ENCODE peak calls at places on chromosome 1, in nine cellular contexts. One of them, this sample, is unnamed.

GRCh38 chr1:199410462-199410861 is 617.0 kb upstream of the NR5A2 start:
- DNase-seq in ovary: no peak
- DNase-seq in choroid plexus epithelial cell: no peak
- DNase-seq in mesothelial cell of epicardium: no peak
- DNase-seq in AG10803: no peak
- DNase-seq in pancreas: no peak
- DNase-seq in neural progenitor cell: no peak
- DNase-seq in cardiac fibroblast: no peak
- DNase-seq in AG09309: no peak
- DNase-seq in this sample: no peak

GRCh38 chr1:80218112-80218511 is 1211.6 kb upstream of the ADGRL4 start:
- DNase-seq in ovary: no peak
- DNase-seq in choroid plexus epithelial cell: peak; percentile 73
- DNase-seq in mesothelial cell of epicardium: no peak
- DNase-seq in AG10803: peak; percentile 46
- DNase-seq in pancreas: no peak
- DNase-seq in neural progenitor cell: peak; percentile 59
- DNase-seq in cardiac fibroblast: peak; percentile 71
- DNase-seq in AG09309: no peak
- DNase-seq in this sample: no peak

GRCh38 chr1:206503591-206504362 is 3.6 kb upstream of the RASSF5 start:
- DNase-seq in ovary: no peak
- DNase-seq in choroid plexus epithelial cell: peak; percentile 98
- DNase-seq in mesothelial cell of epicardium: no peak
- DNase-seq in AG10803: peak; percentile 94
- DNase-seq in pancreas: no peak
- DNase-seq in neural progenitor cell: no peak
- DNase-seq in cardiac fibroblast: peak; percentile 94
- DNase-seq in AG09309: peak; percentile 95
- DNase-seq in this sample: peak; percentile 28

GRCh38 chr1:166915941-166916340 is 39.9 kb upstream of the TADA1 start:
- DNase-seq in ovary: no peak
- DNase-seq in choroid plexus epithelial cell: peak; percentile 48
- DNase-seq in mesothelial cell of epicardium: no peak
- DNase-seq in AG10803: no peak
- DNase-seq in pancreas: no peak
- DNase-seq in neural progenitor cell: peak; percentile 7
- DNase-seq in cardiac fibroblast: no peak
- DNase-seq in AG09309: no peak
- DNase-seq in this sample: no peak

GRCh38 chr1:82491301-82491986 is 690.7 kb downstream of the ADGRL2 start:
- DNase-seq in ovary: no peak
- DNase-seq in choroid plexus epithelial cell: peak; percentile 4
- DNase-seq in mesothelial cell of epicardium: no peak
- DNase-seq in AG10803: peak; percentile 25
- DNase-seq in pancreas: no peak
- DNase-seq in neural progenitor cell: no peak
- DNase-seq in cardiac fibroblast: peak; percentile 0
- DNase-seq in AG09309: peak; percentile 28
- DNase-seq in this sample: no peak

GRCh38 chr1:115837762-115838421 is 3.0 kb downstream of the NHLH2 start:
- DNase-seq in ovary: no peak
- DNase-seq in choroid plexus epithelial cell: no peak
- DNase-seq in mesothelial cell of epicardium: peak; percentile 57
- DNase-seq in AG10803: no peak
- DNase-seq in pancreas: no peak
- DNase-seq in neural progenitor cell: peak; percentile 42
- DNase-seq in cardiac fibroblast: no peak
- DNase-seq in AG09309: no peak
- DNase-seq in this sample: no peak

GRCh38 chr1:239247299-239247698 is 139.1 kb upstream of the CHRM3 start:
- DNase-seq in ovary: no peak
- DNase-seq in choroid plexus epithelial cell: peak; percentile 42
- DNase-seq in mesothelial cell of epicardium: no peak
- DNase-seq in AG10803: no peak
- DNase-seq in pancreas: no peak
- DNase-seq in neural progenitor cell: no peak
- DNase-seq in cardiac fibroblast: peak; percentile 18
- DNase-seq in AG09309: no peak
- DNase-seq in this sample: no peak

GRCh38 chr1:10020668-10021067 is 12.1 kb upstream of the UBE4B start:
- DNase-seq in ovary: no peak
- DNase-seq in choroid plexus epithelial cell: no peak
- DNase-seq in mesothelial cell of epicardium: no peak
- DNase-seq in AG10803: peak; percentile 70
- DNase-seq in pancreas: no peak
- DNase-seq in neural progenitor cell: no peak
- DNase-seq in cardiac fibroblast: peak; percentile 66
- DNase-seq in AG09309: no peak
- DNase-seq in this sample: no peak

GRCh38 chr1:26160527-26161407 is 1.9 kb downstream of the FAM110D start:
- DNase-seq in ovary: peak; percentile 25
- DNase-seq in choroid plexus epithelial cell: no peak
- DNase-seq in mesothelial cell of epicardium: no peak
- DNase-seq in AG10803: no peak
- DNase-seq in pancreas: no peak
- DNase-seq in neural progenitor cell: no peak
- DNase-seq in cardiac fibroblast: no peak
- DNase-seq in AG09309: no peak
- DNase-seq in this sample: no peak

GRCh38 chr1:26163684-26164035 is 4.8 kb downstream of the FAM110D start:
- DNase-seq in ovary: no peak
- DNase-seq in choroid plexus epithelial cell: no peak
- DNase-seq in mesothelial cell of epicardium: no peak
- DNase-seq in AG10803: no peak
- DNase-seq in pancreas: no peak
- DNase-seq in neural progenitor cell: no peak
- DNase-seq in cardiac fibroblast: no peak
- DNase-seq in AG09309: no peak
- DNase-seq in this sample: no peak

GRCh38 chr1:26159113-26160039 is 497 bp downstream of the FAM110D start:
- DNase-seq in ovary: peak; percentile 23
- DNase-seq in choroid plexus epithelial cell: no peak
- DNase-seq in mesothelial cell of epicardium: no peak
- DNase-seq in AG10803: no peak
- DNase-seq in pancreas: no peak
- DNase-seq in neural progenitor cell: no peak
- DNase-seq in cardiac fibroblast: no peak
- DNase-seq in AG09309: no peak
- DNase-seq in this sample: no peak

GRCh38 chr1:26162220-26162703 is 3.4 kb downstream of the FAM110D start:
- DNase-seq in ovary: no peak
- DNase-seq in choroid plexus epithelial cell: no peak
- DNase-seq in mesothelial cell of epicardium: no peak
- DNase-seq in AG10803: no peak
- DNase-seq in pancreas: no peak
- DNase-seq in neural progenitor cell: no peak
- DNase-seq in cardiac fibroblast: no peak
- DNase-seq in AG09309: no peak
- DNase-seq in this sample: no peak

DNA sequence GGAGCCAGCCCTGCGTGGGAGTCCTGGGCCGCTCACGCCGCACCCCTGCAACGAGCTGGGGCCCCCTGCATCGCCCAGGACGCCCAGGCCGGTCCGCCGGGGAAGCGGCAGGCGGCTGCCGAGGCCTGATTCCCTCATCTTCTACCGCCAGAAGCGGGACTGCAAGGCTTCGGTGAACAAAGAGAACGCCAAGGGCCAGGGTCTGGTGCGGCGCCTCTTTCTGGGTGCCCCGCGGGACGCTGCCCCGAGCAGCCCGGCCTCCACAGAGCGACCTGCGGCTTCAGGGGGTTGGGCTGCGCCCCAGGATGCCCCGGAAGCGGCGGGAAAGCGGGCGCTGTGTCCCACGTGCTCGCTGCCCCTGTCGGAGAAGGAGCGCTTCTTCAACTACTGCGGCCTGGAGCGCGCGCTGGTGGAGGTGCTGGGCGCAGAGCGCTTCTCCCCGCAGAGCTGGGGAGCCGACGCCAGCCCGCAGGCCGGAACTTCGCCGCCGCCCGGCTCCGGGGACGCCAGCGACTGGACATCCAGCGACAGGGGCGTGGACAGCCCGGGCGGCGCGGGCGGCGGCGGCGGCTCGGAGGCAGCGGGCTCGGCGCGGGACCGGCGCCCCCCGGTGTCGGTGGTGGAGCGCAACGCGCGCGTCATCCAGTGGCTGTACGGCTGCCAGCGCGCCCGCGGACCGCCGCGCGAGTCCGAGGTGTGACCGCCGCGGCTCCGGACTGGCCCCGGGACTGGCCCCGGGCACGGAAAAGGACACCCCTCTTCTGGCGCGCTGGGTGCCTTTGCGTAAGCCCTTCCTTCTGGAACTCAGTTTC is 2.7 kb downstream of the FAM110D start:
- DNase-seq in ovary: peak; percentile 71
- DNase-seq in choroid plexus epithelial cell: peak; percentile 55
- DNase-seq in mesothelial cell of epicardium: peak; percentile 71
- DNase-seq in AG10803: peak; percentile 39
- DNase-seq in pancreas: peak; percentile 54
- DNase-seq in neural progenitor cell: peak; percentile 85
- DNase-seq in cardiac fibroblast: peak; percentile 51
- DNase-seq in AG09309: no peak
- DNase-seq in this sample: no peak
- TF ChIP-seq CTCF in ovary: no peak
- TF ChIP-seq CTCF in choroid plexus epithelial cell: no peak
- TF ChIP-seq CTCF in mesothelial cell of epicardium: no peak
- TF ChIP-seq CTCF in AG10803: peak; percentile 13
- TF ChIP-seq CTCF in pancreas: no peak
- TF ChIP-seq CTCF in neural progenitor cell: peak; percentile 29
- TF ChIP-seq CTCF in cardiac fibroblast: no peak
- TF ChIP-seq CTCF in AG09309: no peak
- TF ChIP-seq CTCF in this sample: no peak

DNA sequence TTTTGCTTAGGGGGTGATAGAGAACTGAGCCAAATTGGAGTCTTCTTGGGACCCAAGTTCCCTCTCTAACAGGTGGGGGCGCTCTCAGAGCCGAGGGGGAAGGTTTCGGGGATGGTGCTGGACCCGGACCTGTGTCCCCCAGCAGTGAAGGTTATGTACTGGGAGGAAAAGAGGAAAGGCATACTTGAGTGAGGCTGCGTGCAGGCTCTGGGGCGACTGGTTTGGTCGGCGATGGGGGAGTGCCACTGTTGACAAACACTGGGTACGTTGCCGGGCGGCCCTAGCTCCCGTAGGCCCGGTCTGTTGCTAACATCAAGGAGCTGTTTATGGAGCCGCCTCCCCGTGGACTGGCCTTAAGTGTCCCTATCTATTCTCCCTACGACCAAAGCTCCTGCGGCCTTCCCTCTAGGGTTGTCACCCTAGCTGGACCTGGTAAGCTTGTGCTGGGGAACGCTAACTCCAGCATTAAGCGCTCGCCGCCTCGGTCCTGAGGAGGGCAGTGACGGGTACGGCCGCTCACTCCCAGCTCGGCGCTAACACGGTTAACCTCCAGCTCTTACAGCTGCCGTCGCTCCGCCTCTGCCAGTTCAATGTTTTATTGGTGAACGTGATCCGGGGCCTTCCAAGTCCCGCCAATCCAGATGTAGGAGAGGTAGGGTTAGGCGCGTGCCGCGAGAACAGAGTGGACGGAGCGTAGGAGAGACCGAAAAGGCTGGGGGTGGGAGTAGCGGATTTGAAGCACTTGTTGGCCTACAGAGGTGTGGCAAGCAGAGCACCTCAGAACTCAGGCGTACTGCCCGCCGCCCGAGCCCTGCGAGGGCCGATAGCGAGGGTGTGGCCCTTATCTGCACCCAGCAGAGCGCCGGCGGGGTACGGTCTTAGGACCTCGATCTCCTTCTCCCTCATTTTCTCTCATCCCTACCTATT is at the start of gene PPOX:
- DNase-seq in ovary: peak; percentile 95
- DNase-seq in choroid plexus epithelial cell: peak; percentile 99
- DNase-seq in mesothelial cell of epicardium: peak; percentile 86
- DNase-seq in AG10803: peak; percentile 98
- DNase-seq in pancreas: peak; percentile 96
- DNase-seq in neural progenitor cell: peak; percentile 97
- DNase-seq in cardiac fibroblast: peak; percentile 99
- DNase-seq in AG09309: peak; percentile 94
- DNase-seq in this sample: peak; percentile 89
- TF ChIP-seq CTCF in ovary: peak; percentile 36
- TF ChIP-seq CTCF in choroid plexus epithelial cell: peak; percentile 69
- TF ChIP-seq CTCF in mesothelial cell of epicardium: peak; percentile 26
- TF ChIP-seq CTCF in AG10803: peak; percentile 59
- TF ChIP-seq CTCF in pancreas: no peak
- TF ChIP-seq CTCF in neural progenitor cell: peak; percentile 64
- TF ChIP-seq CTCF in cardiac fibroblast: peak; percentile 56
- TF ChIP-seq CTCF in AG09309: peak; percentile 59
- TF ChIP-seq CTCF in this sample: peak; percentile 44

DNA sequence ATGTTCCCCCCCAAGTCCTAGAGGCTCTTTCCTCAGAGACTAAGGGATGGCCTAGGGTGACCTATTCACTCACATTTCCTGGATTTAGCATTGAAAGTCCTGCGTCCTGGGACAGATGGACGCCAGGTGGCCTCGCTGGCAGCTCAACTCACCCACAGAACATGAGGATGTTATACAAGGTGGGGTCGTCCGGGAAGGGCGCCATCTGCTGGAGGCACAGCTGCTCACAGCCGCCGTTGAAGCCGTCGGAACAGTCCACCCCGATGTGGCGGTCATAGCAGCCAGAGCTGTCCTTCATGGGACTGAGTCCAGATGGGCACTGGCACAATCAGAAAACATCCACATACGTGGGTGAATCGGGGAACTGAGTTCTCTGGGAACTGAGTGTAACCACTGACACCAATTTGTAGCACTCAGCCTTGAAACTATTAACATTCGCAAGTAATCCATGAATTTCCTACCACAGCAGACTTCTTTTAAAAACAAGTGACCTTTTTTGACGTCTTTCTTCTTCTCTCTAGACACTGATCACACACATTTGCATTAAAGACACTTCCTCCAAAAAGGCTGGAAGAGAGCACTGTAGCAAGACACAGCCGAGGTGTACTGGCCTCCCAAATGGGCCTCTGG is 215.4 kb downstream of the ASTN1 start:
- DNase-seq in ovary: peak; percentile 32
- DNase-seq in choroid plexus epithelial cell: peak; percentile 15
- DNase-seq in mesothelial cell of epicardium: peak; percentile 74
- DNase-seq in AG10803: peak; percentile 23
- DNase-seq in pancreas: peak; percentile 52
- DNase-seq in neural progenitor cell: peak; percentile 88
- DNase-seq in cardiac fibroblast: peak; percentile 37
- DNase-seq in AG09309: no peak
- DNase-seq in this sample: no peak
- TF ChIP-seq CTCF in ovary: no peak
- TF ChIP-seq CTCF in choroid plexus epithelial cell: peak; percentile 39
- TF ChIP-seq CTCF in mesothelial cell of epicardium: peak; percentile 57
- TF ChIP-seq CTCF in AG10803: peak; percentile 52
- TF ChIP-seq CTCF in pancreas: peak; percentile 51
- TF ChIP-seq CTCF in neural progenitor cell: peak; percentile 94
- TF ChIP-seq CTCF in cardiac fibroblast: peak; percentile 30
- TF ChIP-seq CTCF in AG09309: peak; percentile 48
- TF ChIP-seq CTCF in this sample: no peak

DNA sequence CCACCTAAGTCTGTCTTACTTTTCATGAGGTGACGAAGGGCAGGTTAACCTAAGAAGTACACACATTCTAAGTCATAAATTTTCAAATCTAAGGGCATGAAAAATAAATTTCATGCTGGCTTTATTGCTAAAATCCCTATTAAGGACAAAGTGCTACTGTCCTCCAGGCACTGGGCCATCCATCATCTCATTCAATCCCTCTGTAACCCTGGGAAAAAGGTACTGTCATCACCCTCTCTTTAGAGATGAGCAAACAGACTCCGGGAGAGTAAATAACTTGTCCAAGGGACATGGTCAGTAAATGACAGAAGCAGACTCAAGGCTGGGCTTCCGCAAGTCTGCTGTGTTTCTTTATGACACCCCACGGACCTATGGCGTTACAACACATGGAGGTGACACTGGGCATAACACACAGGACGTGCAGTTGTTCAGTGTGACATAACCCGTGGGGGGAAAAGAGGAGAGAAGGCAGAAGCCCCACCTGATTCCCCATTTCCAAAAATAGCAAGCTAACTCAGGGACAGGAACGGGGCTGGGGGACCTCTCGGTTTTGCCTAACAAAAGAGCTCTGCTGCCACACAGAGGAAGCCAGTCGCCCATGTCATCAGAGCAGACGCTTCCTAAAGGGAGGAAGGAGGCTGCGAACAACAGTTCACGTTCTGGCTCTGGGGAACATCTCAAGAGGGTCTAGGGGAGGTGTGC is 12.5 kb upstream of the SRM start:
- DNase-seq in ovary: peak; percentile 7
- DNase-seq in choroid plexus epithelial cell: no peak
- DNase-seq in mesothelial cell of epicardium: no peak
- DNase-seq in AG10803: no peak
- DNase-seq in pancreas: no peak
- DNase-seq in neural progenitor cell: no peak
- DNase-seq in cardiac fibroblast: no peak
- DNase-seq in AG09309: no peak
- DNase-seq in this sample: no peak
- TF ChIP-seq CTCF in ovary: no peak
- TF ChIP-seq CTCF in choroid plexus epithelial cell: no peak
- TF ChIP-seq CTCF in mesothelial cell of epicardium: no peak
- TF ChIP-seq CTCF in AG10803: no peak
- TF ChIP-seq CTCF in pancreas: no peak
- TF ChIP-seq CTCF in neural progenitor cell: no peak
- TF ChIP-seq CTCF in cardiac fibroblast: no peak
- TF ChIP-seq CTCF in AG09309: no peak
- TF ChIP-seq CTCF in this sample: no peak